ENCODE peak calls at places on chromosomes 3 and 15, in eight cellular contexts. C is left lung; Z is uterus; Q is mucosa of descending colon; H is brain microvascular endothelial cell; R is CD8-positive, alpha-beta T cell; G is transverse colon; B is upper lobe of right lung. J is an unnamed sample.

GRCh38 chr3:129449279-129450115 is 9.5 kb downstream of the IFT122 start:
- DNase-seq in C (no peak), Z (no peak), Q (no peak), H (no peak), R (no peak), G (no peak), B (no peak), J (no peak)

GRCh38 chr3:31105438-31106077 is 211.1 kb upstream of the GADL1 start:
- DNase-seq in C (no peak), Z (no peak), Q (no peak), H (peak; percentile 85), R (no peak), G (no peak), B (no peak), J (no peak)

GRCh38 chr15:77352932-77353331 is 67.0 kb downstream of the PEAK1 start:
- DNase-seq in C (no peak), Z (no peak), Q (no peak), H (no peak), R (no peak), G (no peak), B (no peak), J (no peak)

GRCh38 chr3:38281895-38282686 is at the start of gene SLC22A14:
- DNase-seq in C (no peak), Z (no peak), Q (no peak), H (no peak), R (no peak), G (no peak), B (no peak), J (no peak)

GRCh38 chr15:45242289-45242688 is 9.7 kb upstream of the SLC28A2 start:
- DNase-seq in C (no peak), Z (no peak), Q (peak; percentile 21), H (peak; percentile 14), R (no peak), G (no peak), B (no peak), J (peak; percentile 5)

GRCh38 chr3:114572364-114573062 is 278.7 kb downstream of the TIGIT start:
- DNase-seq in C (no peak), Z (no peak), Q (no peak), H (no peak), R (no peak), G (no peak), B (no peak), J (no peak)

GRCh38 chr3:4852780-4853748 is 126.2 kb upstream of the BHLHE40 start:
- DNase-seq in C (no peak), Z (no peak), Q (no peak), H (peak; percentile 35), R (no peak), G (no peak), B (no peak), J (no peak)

GRCh38 chr3:157794771-157795170 is 291.6 kb upstream of the VEPH1 start:
- DNase-seq in C (no peak), Z (no peak), Q (no peak), H (no peak), R (no peak), G (no peak), B (no peak), J (no peak)

GRCh38 chr15:65328506-65329297 is 24.2 kb downstream of the RNU5B-1 start:
- DNase-seq in C (no peak), Z (no peak), Q (no peak), H (no peak), R (no peak), G (no peak), B (no peak), J (no peak)

GRCh38 chr15:74504418-74504817 is 36.6 kb upstream of the ARID3B start:
- DNase-seq in C (no peak), Z (no peak), Q (no peak), H (no peak), R (no peak), G (no peak), B (no peak), J (no peak)

GRCh38 chr3:192843742-192844350 is 73.8 kb downstream of the MB21D2 start:
- DNase-seq in C (no peak), Z (no peak), Q (no peak), H (no peak), R (no peak), G (no peak), B (no peak), J (no peak)

GRCh38 chr3:13282528-13282985 is 137.6 kb downstream of the NUP210 start:
- DNase-seq in C (no peak), Z (no peak), Q (no peak), H (no peak), R (no peak), G (no peak), B (no peak), J (no peak)

GRCh38 chr3:99502871-99503270 is 135.5 kb upstream of the COL8A1 start:
- DNase-seq in C (no peak), Z (no peak), Q (no peak), H (no peak), R (no peak), G (no peak), B (no peak), J (no peak)

GRCh38 chr15:62569460-62570404 is 404.6 kb upstream of the C2CD4B start:
- DNase-seq in C (peak; percentile 68), Z (no peak), Q (peak; percentile 94), H (peak; percentile 58), R (no peak), G (peak; percentile 91), B (peak; percentile 83), J (no peak)

GRCh38 chr15:58331562-58331902 is 100.3 kb upstream of the LIPC start:
- DNase-seq in C (no peak), Z (no peak), Q (no peak), H (no peak), R (no peak), G (no peak), B (no peak), J (no peak)

GRCh38 chr3:173825731-173826130 is 428.2 kb downstream of the NLGN1 start:
- DNase-seq in C (no peak), Z (no peak), Q (no peak), H (no peak), R (no peak), G (no peak), B (no peak), J (no peak)

GRCh38 chr15:27454281-27455060 is 483.5 kb downstream of the GABRG3 start:
- DNase-seq in C (no peak), Z (no peak), Q (no peak), H (peak; percentile 28), R (no peak), G (no peak), B (no peak), J (no peak)

GRCh38 chr3:176873261-176873660 is 324.0 kb downstream of the TBL1XR1 start:
- DNase-seq in C (no peak), Z (no peak), Q (no peak), H (no peak), R (no peak), G (no peak), B (no peak), J (no peak)

GRCh38 chr3:176867681-176868663 is 329.3 kb downstream of the TBL1XR1 start:
- DNase-seq in C (peak; percentile 51), Z (no peak), Q (peak; percentile 72), H (no peak), R (no peak), G (peak; percentile 40), B (no peak), J (no peak)

GRCh38 chr3:176870451-176870850 is 326.8 kb downstream of the TBL1XR1 start:
- DNase-seq in C (no peak), Z (no peak), Q (no peak), H (no peak), R (no peak), G (no peak), B (no peak), J (no peak)

DNA sequence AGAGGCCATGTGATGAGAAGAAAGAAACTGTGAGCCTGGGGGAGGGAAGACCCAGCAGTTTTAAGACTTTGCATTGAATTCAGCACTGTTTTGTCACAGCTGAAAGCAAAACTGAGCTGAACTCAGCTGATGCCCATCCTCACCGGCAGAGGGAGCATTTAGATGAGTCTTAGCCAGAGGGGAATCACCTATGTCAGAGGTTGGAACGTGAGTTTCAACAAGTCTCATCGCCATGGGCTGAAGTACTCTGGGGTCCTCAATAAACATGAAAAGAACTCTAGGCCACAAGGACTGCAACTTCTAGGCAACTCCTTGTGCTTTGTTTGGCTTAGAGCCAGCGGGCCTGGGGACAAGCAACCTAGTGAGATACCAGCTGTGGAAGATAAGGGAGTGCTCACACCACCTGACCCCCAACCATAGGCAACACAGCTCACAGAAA is 324.5 kb downstream of the TBL1XR1 start:
- DNase-seq in C (no peak), Z (no peak), Q (peak; percentile 71), H (peak; percentile 42), R (peak; percentile 33), G (peak; percentile 50), B (no peak), J (peak; percentile 15)
- TF ChIP-seq CTCF in C (peak; percentile 72), Z (peak; percentile 43), Q (peak; percentile 58), H (peak; percentile 93), R (peak; percentile 66), G (peak; percentile 69), B (peak; percentile 75), J (peak; percentile 89)

DNA sequence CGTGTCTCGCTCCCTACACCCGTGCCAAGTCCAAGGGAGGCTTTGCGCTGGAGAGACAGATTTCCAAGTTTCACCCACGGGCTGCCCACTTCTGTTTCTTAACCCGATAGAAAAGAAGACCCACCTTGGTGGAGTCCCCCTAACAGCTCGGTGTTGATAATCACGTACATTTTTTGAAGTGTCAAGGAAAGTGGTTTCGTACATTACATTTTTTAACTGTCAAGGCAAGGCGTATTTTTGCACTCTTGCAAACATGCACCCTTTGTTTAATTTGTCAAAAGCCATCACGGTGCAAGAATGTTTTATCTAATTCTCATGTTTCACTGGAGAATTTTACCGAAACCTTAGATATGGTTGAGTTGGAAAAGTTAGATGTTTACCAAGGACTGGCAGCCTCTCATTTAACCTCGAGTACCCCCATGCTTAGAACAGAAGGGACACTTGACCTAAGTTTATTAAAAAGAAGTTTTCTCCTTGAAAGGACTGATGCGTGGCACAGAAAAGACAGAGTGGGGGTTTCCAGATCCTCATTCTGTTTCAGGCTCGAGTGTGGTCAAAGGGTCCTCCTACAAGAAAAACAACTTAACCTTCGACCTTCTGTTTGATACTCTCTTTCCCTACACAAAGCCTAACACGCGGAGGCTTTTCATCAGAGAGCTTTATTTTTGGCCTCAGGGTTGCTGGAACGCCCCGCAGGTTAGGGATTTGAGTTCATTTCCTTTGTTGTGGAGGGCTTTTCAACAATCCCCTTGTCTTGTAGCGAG is 882 bp downstream of the GXYLT2 start:
- DNase-seq in C (no peak), Z (peak; percentile 48), Q (peak; percentile 30), H (no peak), R (no peak), G (peak; percentile 39), B (no peak), J (no peak)
- H3K4me3 ChIP-seq in C (peak overlapping the region; percentile 27), Z (peak overlapping the region; percentile 57), Q (peak overlapping the region; percentile 11), H (peak overlapping the region; percentile 70), R (no peak overlapping the region), G (peak overlapping the region; percentile 18), B (peak overlapping the region; percentile 41), J (no peak overlapping the region)

DNA sequence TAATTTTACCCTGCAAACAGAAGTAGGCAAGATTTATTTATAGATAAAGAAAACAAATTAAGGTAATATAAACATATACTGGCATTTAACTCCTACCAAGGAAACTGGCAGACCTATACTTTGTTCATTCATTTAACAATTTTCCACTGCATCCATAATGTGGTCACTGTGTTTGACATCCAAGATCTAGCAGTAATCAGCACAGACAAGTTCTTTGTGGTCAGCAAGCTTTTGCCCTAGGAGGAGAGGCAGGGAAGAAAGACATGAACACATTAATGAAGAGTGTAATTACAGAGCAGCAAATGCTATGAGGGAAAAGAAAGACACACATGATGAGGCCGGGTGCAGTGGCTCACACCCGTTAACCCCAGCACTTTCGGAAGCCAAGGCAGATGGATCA is 34.4 kb downstream of the SUCLG2 start:
- DNase-seq in C (no peak), Z (no peak), Q (no peak), H (no peak), R (no peak), G (no peak), B (no peak), J (no peak)
- H3K36me3 ChIP-seq in C (peaks cover 12% of the 10 kb centered on the region), Z (no peaks in the 10 kb centered on the region), Q (no peaks in the 10 kb centered on the region), H (peaks cover 5% of the 10 kb centered on the region), R (peaks cover 8% of the 10 kb centered on the region), G (no peaks in the 10 kb centered on the region), B (peaks cover 8% of the 10 kb centered on the region), J (no peaks in the 10 kb centered on the region)

GRCh38 chr15:94135748-94136147 is 95.6 kb upstream of the MCTP2 start:
- DNase-seq in C (no peak), Z (no peak), Q (no peak), H (no peak), R (no peak), G (no peak), B (no peak), J (no peak)
- TF ChIP-seq CTCF in C (no peak), Z (no peak), Q (no peak), H (no peak), R (no peak), G (no peak), B (no peak), J (no peak)

J was measured in GM06990.